ENCODE peak calls at places on chromosome 9, in five cellular contexts. W is activated CD4-positive, alpha-beta T cell treated with anti-CD3 and anti-CD28 coated beads for 24 hours; V is dorsolateral prefrontal cortex; O is RWPE1; J is GM23248. Y is an unnamed sample.

GRCh38 chr9:137638680-137639079 is 19.9 kb downstream of the EHMT1 start:
- DNase-seq in V (no peak), O (no peak), W (no peak), J (no peak), Y (no peak)

GRCh38 chr9:86175223-86175622 is 75.9 kb upstream of the GOLM1 start:
- DNase-seq in W (no peak), V (no peak), O (no peak), J (no peak), Y (no peak)

GRCh38 chr9:3576358-3576757 is 50.6 kb upstream of the RFX3 start:
- DNase-seq in V (peak; percentile 15), W (no peak), O (no peak), J (no peak), Y (no peak)

GRCh38 chr9:9942764-9943424 is 669.9 kb downstream of the PTPRD start:
- DNase-seq in V (peak; percentile 79), J (peak; percentile 55), W (peak; percentile 3), O (peak; percentile 22), Y (peak; percentile 13)

GRCh38 chr9:36813149-36813548 is 220.9 kb downstream of the PAX5 start:
- DNase-seq in O (no peak), W (no peak), V (no peak), J (no peak), Y (no peak)

GRCh38 chr9:93963969-93964368 is 8.8 kb upstream of the BARX1 start:
- DNase-seq in V (peak; percentile 7), J (no peak), W (no peak), O (no peak), Y (peak; percentile 18)

GRCh38 chr9:134262035-134262434 is 64.2 kb upstream of the RXRA start:
- DNase-seq in O (no peak), J (no peak), W (no peak), V (no peak), Y (no peak)

GRCh38 chr9:134585746-134586706 is 55.6 kb upstream of the COL5A1 start:
- DNase-seq in O (peak; percentile 82), W (no peak), J (peak; percentile 94), V (no peak), Y (peak; percentile 68)

GRCh38 chr9:89383721-89384300 is 65.5 kb downstream of the SECISBP2 start:
- DNase-seq in V (no peak), J (no peak), O (no peak), W (no peak), Y (peak; percentile 52)

GRCh38 chr9:89701221-89701798 is 96.5 kb downstream of the GADD45G start:
- DNase-seq in V (no peak), W (peak; percentile 46), O (no peak), J (no peak), Y (peak; percentile 68)

GRCh38 chr9:36891341-36891811 is 142.7 kb downstream of the PAX5 start:
- DNase-seq in O (no peak), J (no peak), V (no peak), W (no peak), Y (no peak)

GRCh38 chr9:3473402-3473801 is 52.4 kb downstream of the RFX3 start:
- DNase-seq in J (no peak), W (no peak), O (no peak), V (no peak), Y (no peak)

GRCh38 chr9:19174127-19174921 is 47.0 kb upstream of the PLIN2 start:
- DNase-seq in V (peak; percentile 18), J (peak; percentile 99), W (no peak), O (peak; percentile 82), Y (peak; percentile 71)

GRCh38 chr9:37284631-37285030 is 137.9 kb upstream of the GRHPR start:
- DNase-seq in V (no peak), J (peak; percentile 54), O (no peak), W (no peak), Y (no peak)

GRCh38 chr9:90847971-90848370 is 46.4 kb downstream of the SYK start:
- DNase-seq in J (no peak), W (no peak), O (no peak), V (no peak), Y (no peak)

GRCh38 chr9:128027166-128027539 is 40.0 kb downstream of the NAIF1 start:
- DNase-seq in V (no peak), J (peak; percentile 22), W (peak; percentile 36), O (no peak), Y (no peak)

GRCh38 chr9:5582835-5583195 is 46.1 kb upstream of the RIC1 start:
- DNase-seq in J (peak; percentile 83), W (no peak), O (no peak), V (no peak), Y (no peak)

GRCh38 chr9:4050686-4051315 is 249.1 kb downstream of the GLIS3 start:
- DNase-seq in O (no peak), V (no peak), W (no peak), J (no peak), Y (no peak)

GRCh38 chr9:3865373-3865772 is 339.6 kb upstream of the RFX3 start:
- DNase-seq in J (peak; percentile 73), V (no peak), W (no peak), O (no peak), Y (no peak)

GRCh38 chr9:103991001-103991400 is 103.1 kb upstream of the SMC2 start:
- DNase-seq in W (no peak), V (no peak), O (no peak), J (no peak), Y (no peak)

GRCh38 chr9:93120846-93121315 is 13.2 kb downstream of the NINJ1 start:
- DNase-seq in O (no peak), W (no peak), J (no peak), V (no peak), Y (no peak)

GRCh38 chr9:120191141-120191540 is 388.8 kb downstream of the CDK5RAP2 start:
- DNase-seq in J (no peak), V (no peak), W (no peak), O (no peak), Y (no peak)

GRCh38 chr9:108207611-108208051 is 648.2 kb downstream of the ACTL7B start:
- DNase-seq in J (peak; percentile 56), W (no peak), O (no peak), V (peak; percentile 17), Y (no peak)

GRCh38 chr9:126957687-126958053 is 43.1 kb downstream of the RALGPS1 start:
- DNase-seq in W (no peak), J (peak; percentile 59), O (peak; percentile 60), V (no peak), Y (no peak)

GRCh38 chr9:117307701-117308100 is 107.2 kb downstream of the ASTN2 start:
- DNase-seq in W (no peak), O (no peak), V (no peak), J (no peak), Y (no peak)

GRCh38 chr9:2321523-2322148 is 300.0 kb upstream of the VLDLR start:
- DNase-seq in J (peak; percentile 20), V (no peak), W (no peak), O (no peak), Y (no peak)

GRCh38 chr9:99720455-99721050 is 101.1 kb upstream of the NR4A3 start:
- DNase-seq in V (no peak), O (no peak), W (no peak), J (peak; percentile 48), Y (no peak)

GRCh38 chr9:129012893-129013448 is 15.2 kb downstream of the SH3GLB2 start:
- DNase-seq in W (no peak), V (no peak), J (no peak), O (no peak), Y (peak; percentile 49)

GRCh38 chr9:33137781-33138264 is 29.3 kb downstream of the B4GALT1 start:
- DNase-seq in O (no peak), W (no peak), J (no peak), V (no peak), Y (no peak)